ENCODE peak calls at places on chromosomes 3 and 15, in eight cellular contexts. X is omental fat pad, Z is chondrocyte, F is H9, A is dorsolateral prefrontal cortex, O is WTC11, K is AG04450, Q is prostate gland. Y is an unnamed sample.

GRCh38 chr3:122283796-122284445 is 41.1 kb upstream of the CSTA start:
- DNase-seq in F (no peak), K (no peak), X (no peak), O (no peak), Z (no peak), Q (no peak), A (no peak), Y (no peak)

GRCh38 chr3:76700323-76700722 is 339.6 kb upstream of the ROBO2 start:
- DNase-seq in K (peak; percentile 16), Q (no peak), F (no peak), A (no peak), O (no peak), X (no peak), Z (no peak), Y (no peak)

GRCh38 chr3:41115069-41115468 is 84.2 kb upstream of the CTNNB1 start:
- DNase-seq in K (no peak), X (no peak), O (no peak), F (no peak), Z (no peak), A (no peak), Q (no peak), Y (no peak)

GRCh38 chr3:150515210-150515609 is 31.1 kb downstream of the SERP1 start:
- DNase-seq in X (no peak), F (no peak), A (no peak), K (no peak), Z (no peak), O (no peak), Q (no peak), Y (no peak)

GRCh38 chr15:70375006-70375409 is 277.3 kb upstream of the TLE3 start:
- DNase-seq in F (peak; percentile 26), X (no peak), Z (no peak), Q (peak; percentile 73), K (no peak), O (no peak), A (peak; percentile 62), Y (no peak)

GRCh38 chr15:49622561-49622960 is 1.7 kb downstream of the DTWD1 start:
- DNase-seq in A (no peak), F (no peak), O (no peak), X (no peak), K (no peak), Z (no peak), Q (no peak), Y (no peak)

GRCh38 chr3:27568393-27568792 is 84.2 kb upstream of the SLC4A7 start:
- DNase-seq in A (peak; percentile 80), Z (no peak), F (no peak), Q (peak; percentile 66), K (peak; percentile 45), O (no peak), X (no peak), Y (peak; percentile 31)

GRCh38 chr3:42263354-42264346 is 2.3 kb downstream of the CCK start:
- DNase-seq in A (no peak), K (no peak), Q (no peak), X (no peak), F (peak; percentile 79), Z (no peak), O (peak; percentile 68), Y (no peak)

GRCh38 chr15:57345584-57345983 is 30.7 kb upstream of the CGNL1 start:
- DNase-seq in Z (no peak), K (no peak), X (no peak), A (no peak), O (peak; percentile 62), Q (no peak), F (peak; percentile 79), Y (no peak)

GRCh38 chr3:121228971-121229370 is 316.8 kb downstream of the POLQ start:
- DNase-seq in X (no peak), Q (no peak), A (no peak), F (no peak), Z (no peak), K (no peak), O (no peak), Y (no peak)

GRCh38 chr3:178583963-178584575 is 47.8 kb downstream of the KCNMB2 start:
- DNase-seq in X (no peak), F (no peak), Z (no peak), O (no peak), Q (no peak), K (no peak), A (no peak), Y (no peak)

GRCh38 chr3:117853923-117854322 is 1144.3 kb downstream of the TUSC7 start:
- DNase-seq in X (no peak), O (no peak), Z (no peak), F (no peak), Q (no peak), K (peak; percentile 63), A (no peak), Y (no peak)

GRCh38 chr3:160150525-160150924 is 74.7 kb upstream of the C3orf80 start:
- DNase-seq in A (no peak), Q (no peak), F (no peak), K (no peak), X (no peak), O (no peak), Z (no peak), Y (no peak)

GRCh38 chr3:134623615-134624245 is 27.1 kb downstream of the KY start:
- DNase-seq in Z (peak; percentile 61), X (no peak), F (peak; percentile 15), O (peak; percentile 6), A (peak; percentile 20), K (no peak), Q (no peak), Y (peak; percentile 10)

GRCh38 chr3:134315286-134316106 is 58.8 kb downstream of the AMOTL2 start:
- DNase-seq in K (no peak), F (peak; percentile 39), O (peak; percentile 40), X (no peak), Z (peak; percentile 97), Q (no peak), A (peak; percentile 64), Y (peak; percentile 42)

GRCh38 chr3:189144645-189145044 is 27.1 kb upstream of the TPRG1 start:
- DNase-seq in Z (no peak), Q (peak; percentile 16), A (no peak), O (no peak), K (no peak), F (no peak), X (no peak), Y (peak; percentile 29)

GRCh38 chr15:68506071-68506470 is 72.7 kb upstream of the CORO2B start:
- DNase-seq in F (peak; percentile 14), Q (no peak), X (no peak), O (no peak), Z (no peak), K (no peak), A (no peak), Y (peak; percentile 8)

GRCh38 chr3:11530153-11530721 is 113.5 kb downstream of the VGLL4 start:
- DNase-seq in O (no peak), X (no peak), A (no peak), Q (peak; percentile 80), Z (peak; percentile 96), F (no peak), K (peak; percentile 94), Y (no peak)
- TF ChIP-seq CTCF in O (no peak), X (no peak), A (no peak), Q (no peak), Z (peak; percentile 74), F (no peak), K (peak; percentile 29), Y (no peak)

DNA sequence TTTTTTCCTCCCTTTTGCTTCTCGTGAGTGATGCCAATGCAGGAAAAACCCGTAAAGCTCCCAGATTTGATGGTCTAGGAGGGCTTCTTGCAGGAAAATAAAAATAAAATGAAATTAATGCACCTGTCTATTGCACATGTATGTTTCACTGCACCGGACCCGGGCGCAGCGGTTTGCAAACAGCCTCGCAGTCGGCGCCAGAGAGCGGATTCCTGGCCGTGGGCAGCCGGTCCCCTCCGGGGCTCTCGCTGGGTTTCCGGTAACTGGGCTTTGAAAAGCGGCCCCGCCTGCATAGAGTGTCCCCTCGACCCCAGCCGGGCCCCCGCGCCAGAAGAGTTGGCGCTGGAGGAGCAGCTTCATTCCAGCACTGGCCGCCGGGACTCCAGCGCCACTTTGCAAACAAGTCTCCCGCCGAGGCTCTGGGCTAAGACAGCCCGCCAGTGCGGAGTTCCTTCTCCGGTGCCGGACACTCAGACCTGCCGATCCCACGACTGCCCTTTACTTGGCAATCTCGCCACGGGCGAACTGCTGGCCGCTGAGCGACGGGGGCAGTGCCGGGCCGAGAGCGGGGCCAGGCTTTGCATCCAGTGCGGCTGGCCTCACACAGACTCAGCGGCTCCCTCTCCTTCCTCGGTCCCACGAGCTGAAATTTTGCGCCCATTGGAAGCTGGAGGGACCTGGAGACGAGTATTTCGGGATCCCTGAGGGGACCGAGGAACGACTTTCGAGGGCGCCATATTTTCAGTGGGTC is 225.9 kb upstream of the C2CD4B start:
- DNase-seq in Q (peak; percentile 32), X (no peak), Z (peak; percentile 92), K (no peak), A (peak; percentile 59), F (peak; percentile 54), O (peak; percentile 67), Y (peak; percentile 71)
- TF ChIP-seq CTCF in Q (no peak), X (no peak), Z (peak; percentile 35), K (peak; percentile 4), A (no peak), F (peak; percentile 13), O (no peak), Y (no peak)

GRCh38 chr15:94135748-94136147 is 95.6 kb upstream of the MCTP2 start:
- DNase-seq in X (no peak), O (no peak), A (no peak), F (no peak), Q (no peak), Z (no peak), K (no peak), Y (no peak)
- TF ChIP-seq CTCF in X (no peak), O (no peak), A (no peak), F (peak; percentile 43), Q (no peak), Z (peak; percentile 36), K (peak; percentile 13), Y (no peak)

GRCh38 chr3:107112356-107112755 is 264.9 kb upstream of the CCDC54 start:
- DNase-seq in O (no peak), A (no peak), X (no peak), F (no peak), Z (no peak), K (no peak), Q (no peak), Y (no peak)

GRCh38 chr3:107116251-107116650 is 261.0 kb upstream of the CCDC54 start:
- DNase-seq in Z (no peak), Q (no peak), K (no peak), F (no peak), A (no peak), X (no peak), O (no peak), Y (no peak)

GRCh38 chr3:107117156-107117555 is 260.1 kb upstream of the CCDC54 start:
- DNase-seq in F (no peak), Z (no peak), O (no peak), K (no peak), X (no peak), A (no peak), Q (no peak), Y (no peak)

DNA sequence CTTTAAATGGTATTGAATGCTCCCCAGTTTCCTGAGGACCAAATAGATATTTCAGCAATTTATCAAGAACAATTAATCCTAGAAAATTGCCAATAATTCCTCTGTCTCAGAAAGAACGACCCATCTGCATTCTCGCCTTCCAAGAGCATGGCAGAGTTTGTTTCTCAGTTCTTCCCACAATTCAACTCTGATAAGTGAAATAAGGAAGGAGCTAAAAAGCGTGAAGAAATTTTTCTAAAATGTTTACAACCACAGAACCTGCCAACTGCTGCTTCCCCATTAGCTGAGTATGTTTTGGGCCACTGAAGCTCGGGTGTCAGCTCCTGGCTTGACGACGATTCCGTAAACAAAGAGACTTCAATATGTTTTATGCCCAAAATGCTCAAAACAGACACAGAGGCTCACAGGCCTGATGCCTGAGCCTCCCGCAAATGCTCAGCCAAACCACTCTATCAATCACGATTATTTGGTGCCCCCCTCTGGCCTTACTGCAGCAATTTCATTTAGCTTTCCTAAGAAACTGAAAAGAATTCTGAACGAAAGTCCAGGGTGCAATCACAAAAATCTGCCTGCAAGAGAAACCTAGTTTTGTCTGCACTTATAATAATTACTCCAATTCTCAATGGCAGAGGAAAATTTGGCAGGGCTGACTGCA is 259.2 kb upstream of the CCDC54 start:
- DNase-seq in Z (no peak), X (no peak), Q (no peak), F (peak; percentile 61), K (peak; percentile 43), O (peak; percentile 43), A (peak; percentile 62), Y (no peak)
- TF ChIP-seq CTCF in Z (peak; percentile 88), X (no peak), Q (no peak), F (peak; percentile 81), K (peak; percentile 64), O (peak; percentile 53), A (peak; percentile 71), Y (no peak)

Y was measured in colonic mucosa.